ENCODE peak calls at places on chromosomes 4 and X, in six cellular contexts. U, R, X, T, S and W are unnamed samples.

GRCh38 chr4:35897808-35898207 is 346.5 kb downstream of the ARAP2 start:
- DNase-seq in U (no peak), R (no peak), X (no peak), T (no peak), S (no peak), W (no peak)

GRCh38 chr4:153467897-153468262 is 1.7 kb downstream of the TMEM131L start:
- DNase-seq in U (no peak), R (no peak), X (no peak), T (no peak), S (no peak), W (no peak)

GRCh38 chr4:169657470-169658107 is 37.2 kb downstream of the CLCN3 start:
- DNase-seq in U (no peak), R (no peak), X (no peak), T (no peak), S (no peak), W (no peak)

GRCh38 chr4:106222548-106222947 is 93.5 kb downstream of the TBCK start:
- DNase-seq in U (no peak), R (no peak), X (no peak), T (no peak), S (no peak), W (no peak)

GRCh38 chrX:37986893-37987292 is 19.5 kb upstream of the SYTL5 start:
- DNase-seq in U (no peak), R (no peak), X (no peak), T (peak; percentile 56), S (no peak), W (no peak)

GRCh38 chrX:78747471-78747870 is at the start of gene LPAR4:
- DNase-seq in U (peak; percentile 56), R (no peak), X (no peak), T (peak; percentile 19), S (no peak), W (peak; percentile 36)

GRCh38 chrX:45778621-45779020 is 577.9 kb upstream of the DIPK2B start:
- DNase-seq in U (no peak), R (no peak), X (no peak), T (no peak), S (no peak), W (no peak)

GRCh38 chr4:172480471-172480870 is 667.3 kb downstream of the GALNTL6 start:
- DNase-seq in U (no peak), R (no peak), X (no peak), T (peak; percentile 3), S (no peak), W (no peak)